ENCODE peak calls at places on chromosome 10, in four cellular contexts. N, X, J and A are unnamed samples.

GRCh38 chr10:42971251-42971599 is 105.6 kb upstream of the RET start:
- DNase-seq in J (no peak), N (no peak), X (no peak), A (no peak)

GRCh38 chr10:79185796-79186374 is 117.1 kb downstream of the ZMIZ1 start:
- DNase-seq in X (peak), N (no peak), J (no peak), A (peak)

GRCh38 chr10:77530011-77530410 is 107.6 kb downstream of the KCNMA1 start:
- DNase-seq in J (no peak), X (no peak), N (no peak), A (no peak)

GRCh38 chr10:110893559-110894179 is 21.9 kb downstream of the PDCD4 start:
- DNase-seq in J (no peak), N (no peak), X (peak), A (peak)

GRCh38 chr10:130708465-130708864 is 572.3 kb downstream of the GLRX3 start:
- DNase-seq in N (no peak), J (no peak), X (no peak), A (no peak)

GRCh38 chr10:4337581-4337980 is 488.4 kb upstream of the AKR1E2 start:
- DNase-seq in N (no peak), J (no peak), X (no peak), A (no peak)

GRCh38 chr10:34908472-34908871 is 93.4 kb upstream of the PARD3 start:
- DNase-seq in N (no peak), J (no peak), X (no peak), A (no peak)

GRCh38 chr10:93223336-93223735 is 149.6 kb downstream of the CYP26A1 start:
- DNase-seq in J (no peak), X (no peak), N (no peak), A (no peak)

GRCh38 chr10:130046591-130046990 is 64.0 kb downstream of the C10orf143 start:
- DNase-seq in N (no peak), X (no peak), J (no peak), A (no peak)